ENCODE peak calls at places on chromosome 21, in four cellular contexts. D, B, M and T are unnamed samples.

GRCh38 chr21:36212513-36212780 is 55.8 kb downstream of the DOP1B start:
- DNase-seq in B (no peak), D (no peak), M (no peak), T (no peak)

GRCh38 chr21:35311985-35312384 is 262.9 kb upstream of the RUNX1 start:
- DNase-seq in M (no peak), D (no peak), B (no peak), T (no peak)

GRCh38 chr21:38831526-38832467 is 26.1 kb downstream of the ETS2 start:
- DNase-seq in D (no peak), B (no peak), M (peak), T (peak)

GRCh38 chr21:34988625-34989024 is 60.5 kb downstream of the RUNX1 start:
- DNase-seq in D (no peak), B (no peak), M (no peak), T (no peak)

GRCh38 chr21:42626171-42626570 is 27.2 kb upstream of the PDE9A start:
- DNase-seq in M (no peak), B (no peak), D (no peak), T (no peak)

GRCh38 chr21:41750532-41751151 is 16.2 kb downstream of the RIPK4 start:
- DNase-seq in D (no peak), M (no peak), B (no peak), T (peak)

GRCh38 chr21:42670884-42671283 is 17.5 kb downstream of the PDE9A start:
- DNase-seq in B (no peak), M (no peak), D (no peak), T (no peak)

GRCh38 chr21:26140185-26140584 is 30.4 kb downstream of the APP start:
- DNase-seq in D (peak), M (peak), B (no peak), T (peak)

GRCh38 chr21:39666026-39666425 is 53.3 kb downstream of the B3GALT5 start:
- DNase-seq in D (no peak), B (no peak), M (no peak), T (no peak)

GRCh38 chr21:31860851-31861250 is 12.0 kb upstream of the HUNK start:
- DNase-seq in B (no peak), D (no peak), M (no peak), T (no peak)

GRCh38 chr21:36415375-36415774 is 30.2 kb downstream of the CHAF1B start:
- DNase-seq in M (no peak), B (no peak), D (no peak), T (no peak)

GRCh38 chr21:41396452-41397107 is 29.5 kb upstream of the MX1 start:
- DNase-seq in D (no peak), B (no peak), M (no peak), T (peak)

GRCh38 chr21:41952568-41953248 is 1.1 kb downstream of the C2CD2 start:
- DNase-seq in M (peak), B (no peak), D (no peak), T (no peak)

GRCh38 chr21:34029724-34030528 is 43.5 kb upstream of the MRPS6 start:
- DNase-seq in D (peak), B (peak), M (peak), T (peak)

GRCh38 chr21:31557421-31557955 is 102.0 kb upstream of the SOD1 start:
- DNase-seq in M (no peak), D (no peak), B (peak), T (peak)

GRCh38 chr21:34227386-34227852 is 136.4 kb upstream of the KCNE2 start:
- DNase-seq in B (no peak), D (no peak), M (peak), T (peak)